ENCODE peak calls at places on chromosomes 2 and 18, in eight cellular contexts. B, T, H, W, X, P, G and Q are unnamed samples.

GRCh38 chr2:237695201-237695780 is 67.9 kb downstream of the LRRFIP1 start:
- DNase-seq in G (peak), T (no peak), H (no peak), X (no peak), W (peak), P (no peak), B (no peak), Q (peak)

GRCh38 chr2:84290537-84290936 is 168.5 kb downstream of the SUCLG1 start:
- DNase-seq in W (no peak), B (no peak), P (no peak), X (no peak), G (no peak), T (no peak), H (no peak), Q (no peak)

GRCh38 chr2:212752730-212753351 is 214.2 kb upstream of the ERBB4 start:
- DNase-seq in P (no peak), W (no peak), G (no peak), B (no peak), T (no peak), X (no peak), H (no peak), Q (no peak)

GRCh38 chr2:15618449-15618855 is 26.8 kb downstream of the DDX1 start:
- DNase-seq in H (no peak), G (no peak), W (no peak), P (no peak), B (no peak), X (no peak), T (no peak), Q (no peak)

GRCh38 chr18:10226971-10227370 is 227.5 kb upstream of the APCDD1 start:
- DNase-seq in B (no peak), G (no peak), X (no peak), P (no peak), H (no peak), W (no peak), T (no peak), Q (no peak)

GRCh38 chr2:97067279-97068004 is 27.2 kb downstream of the FAHD2B start:
- DNase-seq in H (no peak), W (no peak), B (no peak), G (no peak), X (no peak), T (no peak), P (no peak), Q (peak)

GRCh38 chr18:23591011-23591410 is 4.7 kb upstream of the NPC1 start:
- DNase-seq in B (no peak), P (no peak), T (no peak), X (no peak), G (peak), W (peak), H (no peak), Q (no peak)

GRCh38 chr18:24023185-24023814 is 8.7 kb downstream of the TTC39C start:
- DNase-seq in B (no peak), X (no peak), T (no peak), H (no peak), P (no peak), G (no peak), W (no peak), Q (peak)

GRCh38 chr2:150272404-150272803 is 215.1 kb downstream of the RND3 start:
- DNase-seq in W (no peak), X (no peak), B (no peak), H (no peak), G (no peak), T (no peak), P (no peak), Q (no peak)

GRCh38 chr2:226738821-226739507 is 60.7 kb downstream of the IRS1 start:
- DNase-seq in G (no peak), B (no peak), T (no peak), H (no peak), P (no peak), X (no peak), W (no peak), Q (no peak)

GRCh38 chr2:46334389-46335345 is 37.5 kb downstream of the EPAS1 start:
- DNase-seq in P (no peak), W (peak), X (no peak), B (no peak), T (no peak), G (peak), H (no peak), Q (no peak)

GRCh38 chr18:22422909-22423548 is 5.3 kb upstream of the CTAGE1 start:
- DNase-seq in G (no peak), X (no peak), T (no peak), H (no peak), W (peak), P (no peak), B (no peak), Q (no peak)

GRCh38 chr2:232707076-232707475 is 9.9 kb downstream of the GIGYF2 start:
- DNase-seq in X (no peak), T (no peak), W (no peak), H (no peak), G (no peak), P (no peak), B (no peak), Q (no peak)

GRCh38 chr2:79040967-79041582 is 15.6 kb downstream of the REG3G start:
- DNase-seq in W (no peak), H (no peak), P (no peak), X (no peak), B (no peak), G (no peak), T (no peak), Q (peak)

GRCh38 chr18:43283299-43283698 is 6.0 kb upstream of the SYT4 start:
- DNase-seq in G (no peak), B (no peak), P (no peak), T (no peak), X (no peak), W (no peak), H (no peak), Q (no peak)

GRCh38 chr2:133053541-133053940 is 383.5 kb upstream of the LYPD1 start:
- DNase-seq in B (no peak), X (no peak), H (no peak), T (no peak), G (no peak), W (no peak), P (no peak), Q (no peak)

GRCh38 chr2:158589303-158589702 is 132.6 kb downstream of the PKP4 start:
- DNase-seq in G (no peak), W (no peak), B (no peak), H (no peak), T (no peak), X (no peak), P (no peak), Q (no peak)

GRCh38 chr2:172698041-172698863 is 37.4 kb upstream of the RAPGEF4 start:
- DNase-seq in X (no peak), B (no peak), G (peak), T (no peak), H (no peak), P (no peak), W (peak), Q (no peak)

GRCh38 chr2:109368798-109369197 is 239.8 kb downstream of the SH3RF3 start:
- DNase-seq in W (no peak), X (no peak), B (no peak), T (no peak), G (no peak), P (no peak), H (no peak), Q (no peak)

GRCh38 chr18:44170208-44170880 is 510.3 kb upstream of the SETBP1 start:
- DNase-seq in P (no peak), X (no peak), G (peak), B (no peak), T (no peak), H (no peak), W (no peak), Q (no peak)

GRCh38 chr2:54655051-54655809 is 68.2 kb upstream of the EML6 start:
- DNase-seq in G (no peak), P (no peak), W (no peak), X (no peak), H (no peak), T (no peak), B (no peak), Q (no peak)

GRCh38 chr2:157421377-157421944 is 22.4 kb downstream of the CYTIP start:
- DNase-seq in P (no peak), G (no peak), B (no peak), W (no peak), T (no peak), X (no peak), H (no peak), Q (no peak)

GRCh38 chr2:190408538-190409271 is 550 bp downstream of the MFSD6 start:
- DNase-seq in P (peak), B (peak), H (peak), T (peak), W (peak), X (peak), G (peak), Q (peak)

GRCh38 chr18:75226301-75226955 is 15.8 kb downstream of the TSHZ1 start:
- DNase-seq in W (peak), T (no peak), B (no peak), X (no peak), H (no peak), G (peak), P (no peak), Q (no peak)